ENCODE peak calls at places on chromosomes 4 and X, in ten cellular contexts. Z, U, L, E, W, A, P, H, Q and J are unnamed samples. For H3K4me1, the result is how much of the 10 kb centered on the place peaks cover.

GRCh38 chr4:101169044-101170014 is 178.0 kb downstream of the PPP3CA start:
- DNase-seq in W (peak), A (peak), U (peak), E (peak), Z (peak), Q (peak), H (peak), P (peak), L (peak), J (peak)

GRCh38 chr4:102620697-102621497 is 119.7 kb downstream of the NFKB1 start:
- DNase-seq in H (peak), L (peak), Z (no peak), U (peak), W (peak), E (no peak), A (no peak), P (peak), Q (peak), J (no peak)

GRCh38 chr4:118033148-118034060 is 882 bp upstream of the NDST3 start:
- DNase-seq in A (no peak), L (peak), Q (peak), H (no peak), Z (no peak), E (peak), U (peak), W (peak), P (no peak), J (peak)

GRCh38 chr4:158870282-158871049 is 101.6 kb downstream of the FNIP2 start:
- DNase-seq in W (no peak), Q (no peak), U (no peak), P (peak), A (no peak), L (no peak), H (no peak), Z (no peak), E (no peak), J (no peak)

GRCh38 chrX:118569676-118570075 is 74.1 kb downstream of the DOCK11 start:
- DNase-seq in Z (no peak), A (no peak), Q (no peak), H (peak), U (no peak), W (no peak), P (no peak), L (peak), E (no peak), J (no peak)

GRCh38 chrX:50579955-50580354 is 109.3 kb upstream of the DGKK start:
- DNase-seq in W (peak), H (peak), E (no peak), A (peak), Q (peak), L (peak), U (peak), Z (peak), P (peak), J (no peak)

GRCh38 chr4:172815499-172816175 is 353.0 kb upstream of the GALNT7 start:
- DNase-seq in U (no peak), Z (no peak), E (no peak), H (no peak), A (no peak), W (no peak), L (no peak), Q (no peak), P (no peak), J (no peak)

GRCh38 chr4:75924309-75924708 is 16.5 kb downstream of the NAAA start:
- DNase-seq in E (no peak), Q (no peak), H (no peak), A (no peak), P (no peak), L (no peak), Z (no peak), U (no peak), W (no peak), J (no peak)

GRCh38 chrX:110915120-110915519 is 119.5 kb upstream of the CHRDL1 start:
- DNase-seq in Z (no peak), E (no peak), A (no peak), H (no peak), L (peak), Q (peak), U (peak), W (no peak), P (no peak), J (no peak)

GRCh38 chrX:46648660-46649059 is 75.1 kb downstream of the CHST7 start:
- DNase-seq in W (no peak), A (no peak), Q (no peak), U (no peak), H (no peak), E (no peak), L (no peak), P (no peak), Z (no peak), J (no peak)

GRCh38 chrX:120768681-120769080 is 107.0 kb downstream of the CT47B1 start:
- DNase-seq in Q (no peak), A (no peak), L (peak), P (no peak), E (no peak), H (no peak), Z (no peak), U (peak), W (no peak), J (no peak)

GRCh38 chr4:169079942-169080827 is 70.1 kb upstream of the CBR4 start:
- DNase-seq in L (peak), Q (peak), Z (peak), A (peak), P (no peak), E (no peak), U (peak), H (no peak), W (peak), J (peak)

GRCh38 chrX:37825225-37825842 is 22.0 kb downstream of the DYNLT3 start:
- DNase-seq in Q (peak), A (peak), E (no peak), W (peak), H (peak), L (peak), U (peak), P (peak), Z (no peak), J (peak)

GRCh38 chr4:1364748-1365147 is 17.7 kb downstream of the UVSSA start:
- DNase-seq in A (no peak), U (no peak), P (no peak), Q (no peak), H (no peak), W (no peak), L (no peak), E (no peak), Z (no peak), J (peak)

GRCh38 chrX:42837747-42838146 is 59.8 kb upstream of the PPP1R2C start:
- DNase-seq in A (no peak), Z (no peak), E (no peak), P (no peak), H (no peak), U (no peak), W (no peak), L (no peak), Q (no peak), J (no peak)

GRCh38 chrX:97704474-97704873 is 820.8 kb downstream of the RPA4 start:
- DNase-seq in H (no peak), A (no peak), Z (no peak), U (no peak), Q (no peak), E (no peak), W (no peak), L (no peak), P (no peak), J (no peak)

GRCh38 chrX:1925053-1925481 is 310.2 kb downstream of the ASMT start:
- DNase-seq in W (no peak), A (no peak), Q (peak), L (no peak), E (no peak), Z (no peak), P (no peak), U (no peak), H (no peak), J (no peak)

GRCh38 chrX:7985568-7985967 is 58.4 kb upstream of the PNPLA4 start:
- DNase-seq in A (no peak), L (peak), Z (no peak), Q (no peak), P (no peak), E (no peak), W (no peak), U (peak), H (no peak), J (no peak)

GRCh38 chr4:69518543-69519198 is 23.0 kb upstream of the UGT2B4 start:
- DNase-seq in Q (no peak), W (no peak), P (no peak), L (no peak), A (no peak), H (no peak), Z (no peak), U (no peak), E (no peak), J (no peak)

GRCh38 chr4:73762409-73762808 is 22.0 kb downstream of the CXCL8 start:
- DNase-seq in L (no peak), Q (no peak), P (no peak), H (peak), U (no peak), W (no peak), E (no peak), A (no peak), Z (no peak), J (no peak)

GRCh38 chr4:4852591-4853362 is 6.7 kb upstream of the MSX1 start:
- DNase-seq in W (peak), U (peak), E (no peak), A (peak), Q (peak), Z (no peak), P (no peak), L (peak), H (no peak), J (peak)

GRCh38 chr4:136864580-136865185 is 667.6 kb downstream of the PCDH18 start:
- DNase-seq in Q (peak), E (no peak), P (peak), A (peak), L (peak), U (peak), H (peak), Z (no peak), W (no peak), J (no peak)

GRCh38 chr4:142741995-142742394 is 104.1 kb downstream of the INPP4B start:
- DNase-seq in P (no peak), Z (no peak), L (no peak), W (no peak), A (no peak), U (no peak), H (no peak), Q (no peak), E (no peak), J (no peak)

GRCh38 chr4:78945638-78946179 is 6.5 kb upstream of the PAQR3 start:
- DNase-seq in P (no peak), W (no peak), H (no peak), Z (no peak), U (no peak), A (no peak), Q (no peak), L (no peak), E (no peak), J (no peak)

GRCh38 chrX:43971966-43972961 is 926 bp downstream of the NDP start:
- DNase-seq in U (no peak), W (no peak), Z (no peak), A (no peak), H (no peak), Q (peak), E (no peak), L (no peak), P (no peak), J (no peak)

GRCh38 chr4:1079711-1080265 is 33.6 kb downstream of the RNF212 start:
- DNase-seq in Z (no peak), H (no peak), W (no peak), Q (no peak), U (no peak), L (no peak), A (no peak), E (no peak), P (no peak), J (no peak)

GRCh38 chrX:46961574-46962279 is 49.5 kb downstream of the JADE3 start:
- DNase-seq in U (no peak), L (no peak), W (no peak), A (no peak), Q (no peak), H (no peak), E (no peak), P (peak), Z (no peak), J (no peak)

GRCh38 chr4:97432551-97432950 is 710.7 kb downstream of the STPG2 start:
- DNase-seq in U (no peak), W (no peak), L (no peak), A (no peak), Q (no peak), Z (no peak), H (no peak), P (no peak), E (no peak), J (no peak)

GRCh38 chr4:140642674-140643437 is 74.1 kb upstream of the UCP1 start:
- DNase-seq in Q (no peak), L (no peak), W (no peak), Z (no peak), H (no peak), U (no peak), P (no peak), E (no peak), A (no peak), J (no peak)

GRCh38 chr4:61406677-61407076 is 206.6 kb downstream of the ADGRL3 start:
- DNase-seq in U (no peak), P (no peak), Z (no peak), H (no peak), Q (no peak), A (no peak), E (no peak), L (no peak), W (no peak), J (no peak)

GRCh38 chr4:8708401-8709021 is 115.9 kb downstream of the CPZ start:
- DNase-seq in A (peak), Z (no peak), E (no peak), Q (no peak), W (no peak), H (no peak), P (no peak), L (no peak), U (no peak), J (peak)

GRCh38 chr4:142383800-142384470 is 462.2 kb downstream of the INPP4B start:
- DNase-seq in L (peak), H (no peak), Z (no peak), P (no peak), Q (no peak), W (no peak), A (no peak), E (no peak), U (peak), J (no peak)

GRCh38 chr4:40507977-40508376 is 121.7 kb downstream of the RBM47 start:
- DNase-seq in U (no peak), Z (no peak), Q (no peak), H (peak), P (no peak), E (no peak), A (no peak), W (no peak), L (no peak), J (no peak)

GRCh38 chr4:93693141-93693540 is 135.4 kb upstream of the ATOH1 start:
- DNase-seq in Z (no peak), Q (no peak), H (no peak), E (no peak), U (no peak), P (no peak), A (no peak), L (no peak), W (no peak), J (no peak)

GRCh38 chrX:5415738-5416137 is 812.9 kb downstream of the NLGN4X start:
- DNase-seq in P (no peak), A (no peak), H (no peak), W (no peak), L (no peak), E (no peak), Q (no peak), U (no peak), Z (no peak), J (no peak)

GRCh38 chr4:153156263-153156662 is 48.0 kb upstream of the TRIM2 start:
- DNase-seq in P (peak), U (peak), Q (no peak), W (no peak), E (no peak), L (no peak), H (peak), Z (no peak), A (no peak), J (no peak)

GRCh38 chrX:109840585-109840984 is 107.5 kb upstream of the ACSL4 start:
- DNase-seq in U (peak), E (no peak), Q (peak), W (no peak), Z (peak), A (peak), L (peak), P (no peak), H (no peak), J (no peak)

DNA sequence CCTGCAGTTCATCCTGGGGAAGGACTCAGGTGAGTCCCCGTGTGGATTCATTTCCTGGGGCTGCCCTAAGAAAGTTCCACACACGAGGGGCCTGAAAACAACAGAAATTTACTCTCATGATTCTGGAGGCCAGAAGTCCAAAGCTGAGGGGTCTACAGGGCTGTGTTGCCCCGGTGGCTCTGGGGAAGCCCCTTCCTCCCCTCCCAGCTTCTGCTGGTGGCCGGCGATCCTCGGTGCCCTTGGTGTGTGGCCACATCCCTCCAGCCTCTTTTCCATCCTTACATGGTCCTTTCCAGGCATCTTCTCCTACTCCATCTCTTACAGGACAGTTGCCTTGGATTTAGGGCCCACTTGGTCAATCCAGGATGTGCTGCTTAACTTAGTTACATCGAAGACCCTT is 15.1 kb downstream of the SH3BP2 start:
- DNase-seq in H (no peak), L (no peak), Q (no peak), E (no peak), Z (no peak), W (no peak), A (no peak), P (no peak), U (no peak), J (no peak)
- H3K4me1 ChIP-seq in H (half or more), L (under half), Q (half or more), E (under half), Z (half or more), W (half or more), A (under half), P (under half), U (under half), J (under half)

GRCh38 chrX:19855700-19856381 is 31.6 kb downstream of the SH3KBP1 start:
- DNase-seq in Q (no peak), H (no peak), P (no peak), L (no peak), U (peak), E (no peak), A (no peak), Z (no peak), W (no peak), J (no peak)
- H3K4me1 ChIP-seq in Q (under half), H (half or more), P (half or more), L (under half), U (under half), E (under half), A (under half), Z (under half), W (under half), J (under half)

DNA sequence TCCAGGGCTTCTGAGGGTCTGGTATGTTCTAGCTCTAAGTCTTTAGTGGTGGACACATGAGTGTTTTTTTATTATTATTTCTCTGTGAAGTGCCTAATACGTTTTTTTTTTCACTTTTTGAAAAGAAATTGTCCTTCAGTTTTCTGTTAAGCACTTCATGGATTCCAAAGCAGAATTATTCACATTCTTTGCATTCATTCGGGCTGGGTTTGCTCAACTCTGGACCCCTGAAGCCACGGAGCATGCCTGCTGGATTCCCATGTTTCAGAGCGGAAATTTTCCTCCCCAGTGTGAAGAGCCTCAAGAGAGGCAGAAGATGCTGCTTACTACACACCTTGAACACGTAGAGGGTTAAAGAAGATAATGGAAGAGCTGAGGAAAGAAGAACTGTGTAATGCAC is 107.5 kb downstream of the EGF start:
- DNase-seq in A (no peak), H (no peak), Z (no peak), L (no peak), Q (peak), W (no peak), E (no peak), U (no peak), P (no peak), J (no peak)
- H3K4me1 ChIP-seq in A (under half), H (under half), Z (under half), L (under half), Q (under half), W (under half), E (under half), U (under half), P (under half), J (under half)

DNA sequence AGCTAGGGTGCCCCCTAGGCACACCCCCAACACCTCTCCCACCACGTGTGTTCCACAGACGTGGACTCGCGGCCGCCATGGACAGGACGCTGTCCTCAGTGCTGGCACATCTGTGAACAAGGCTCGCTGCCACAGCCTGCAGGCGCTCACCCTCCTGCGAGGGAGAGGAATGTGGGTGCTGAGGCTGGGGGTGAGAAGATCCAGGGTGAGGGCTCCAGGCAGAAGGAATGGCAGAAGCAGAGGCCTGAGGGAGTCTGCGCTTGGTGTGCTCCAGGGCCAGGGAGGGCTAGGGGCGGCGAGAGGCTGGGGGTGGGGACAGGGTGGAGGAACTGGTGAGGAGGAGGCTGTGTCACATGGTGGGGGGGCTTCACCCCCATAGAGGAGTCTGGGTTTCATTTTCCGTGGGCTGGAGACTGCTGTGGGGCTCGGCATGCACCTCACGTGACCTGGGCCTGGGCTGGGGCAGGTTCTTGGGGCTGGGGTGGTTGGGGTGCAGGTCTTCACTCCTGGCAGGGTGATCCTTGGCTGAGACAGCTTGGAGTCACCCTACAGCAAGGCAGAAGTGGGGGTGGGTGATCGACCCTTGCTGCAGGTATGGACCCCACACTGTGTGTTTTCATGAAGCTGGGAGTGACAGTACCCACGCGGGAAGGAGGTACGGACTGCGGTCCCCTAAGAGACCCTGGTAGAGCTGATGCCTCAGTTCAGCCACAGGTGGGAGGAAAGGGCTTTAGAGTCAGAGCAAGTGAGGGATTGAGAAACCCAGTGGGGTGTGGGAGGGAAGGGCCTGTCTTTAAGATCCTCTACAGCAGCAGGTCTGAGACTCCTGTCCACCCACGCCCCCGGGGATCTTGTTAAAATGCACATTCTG is 103.7 kb downstream of the PSAPL1 start:
- DNase-seq in A (no peak), W (no peak), Z (peak), H (no peak), P (no peak), L (no peak), E (peak), U (no peak), Q (no peak), J (peak)
- H3K4me1 ChIP-seq in A (under half), W (under half), Z (under half), H (under half), P (under half), L (under half), E (under half), U (under half), Q (under half), J (under half)

DNA sequence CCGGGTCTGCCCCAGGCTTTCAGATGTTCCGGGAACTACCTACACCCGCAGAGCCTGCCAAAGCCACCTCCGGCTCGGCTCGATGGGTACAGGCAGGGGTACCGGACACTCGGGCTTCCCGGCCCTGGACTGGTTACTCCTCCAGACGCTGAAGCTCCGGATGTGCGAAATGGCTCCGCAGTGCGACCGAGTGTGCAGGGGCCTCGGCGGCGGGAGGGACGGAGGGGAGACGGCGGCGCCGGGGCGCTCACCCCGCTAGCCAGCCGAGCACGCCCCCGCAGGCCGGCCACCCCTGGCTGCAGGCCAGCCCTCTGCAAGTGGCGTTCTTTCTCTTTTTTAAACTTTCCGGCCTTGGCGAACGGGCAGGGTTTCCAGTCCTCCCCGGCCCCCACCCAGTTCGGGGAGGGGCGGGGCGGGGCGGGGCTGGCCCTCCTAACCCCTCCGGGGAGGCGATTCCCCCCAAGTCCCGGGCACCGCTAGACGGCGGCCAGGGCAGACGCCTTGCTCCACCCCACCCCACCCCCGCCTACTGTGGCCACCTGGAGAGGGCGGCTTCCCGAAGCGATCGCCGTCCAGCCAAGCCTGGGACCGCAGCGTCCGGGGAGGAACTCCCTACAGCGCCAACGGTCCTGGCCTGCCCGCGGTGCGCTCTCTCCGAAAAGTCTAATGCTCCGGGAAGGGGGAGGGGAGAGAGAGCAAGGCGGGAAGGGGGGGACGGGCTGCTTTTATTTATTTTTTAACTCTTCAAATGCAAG is 7.5 kb downstream of the BCOR start:
- DNase-seq in Z (peak), H (no peak), L (no peak), W (peak), A (peak), Q (no peak), P (peak), U (peak), E (peak), J (peak)
- H3K4me1 ChIP-seq in Z (under half), H (half or more), L (under half), W (under half), A (under half), Q (under half), P (half or more), U (under half), E (under half), J (under half)